ENCODE peak calls at places on chromosomes 16 and 17, in seven cellular contexts. O is Caki2, X is H7, G is KG1, D is tibial artery, Q is NCI-H1092 treated with DMSO at 0.1 percent for 48 hours, M is fibroblast of mammary gland. S is an unnamed sample.
A peak's percentile ranks its signal among the peaks of the same experiment; 100 is the strongest.

GRCh38 chr16:23950291-23950894 is 114.6 kb downstream of the PRKCB start:
- DNase-seq in D (no peak), Q (no peak), O (no peak), G (no peak), M (no peak), X (no peak), S (no peak)

GRCh38 chr17:78346605-78347250 is 13.1 kb downstream of the SOCS3 start:
- DNase-seq in M (peak; percentile 52), X (no peak), G (no peak), D (no peak), Q (no peak), O (no peak), S (no peak)

GRCh38 chr17:74812109-74812864 is 36.1 kb upstream of the NAT9 start:
- DNase-seq in D (no peak), G (no peak), Q (no peak), M (no peak), X (peak; percentile 47), O (no peak), S (no peak)

GRCh38 chr17:73232587-73233373 is 28.9 kb downstream of the CPSF4L start:
- DNase-seq in G (no peak), Q (peak; percentile 36), O (peak; percentile 30), X (peak; percentile 87), D (no peak), M (no peak), S (no peak)

GRCh38 chr17:47622179-47622549 is 27.6 kb upstream of the KPNB1 start:
- DNase-seq in X (no peak), M (no peak), D (no peak), Q (no peak), O (no peak), G (no peak), S (no peak)

GRCh38 chr17:416293-417206 is 63.9 kb upstream of the RPH3AL start:
- DNase-seq in G (peak; percentile 2), Q (no peak), O (no peak), X (no peak), M (no peak), D (no peak), S (no peak)

GRCh38 chr17:7881655-7882054 is 6.9 kb upstream of the CHD3 start:
- DNase-seq in O (no peak), X (no peak), M (no peak), D (no peak), Q (peak; percentile 89), G (no peak), S (no peak)

GRCh38 chr16:57548424-57548823 is 6.0 kb downstream of the ADGRG5 start:
- DNase-seq in X (no peak), D (no peak), Q (no peak), O (no peak), G (no peak), M (no peak), S (no peak)

GRCh38 chr17:59165933-59166342 is 10.4 kb downstream of the PRR11 start:
- DNase-seq in G (peak; percentile 14), D (no peak), X (peak; percentile 71), M (peak; percentile 42), O (no peak), Q (no peak), S (no peak)

GRCh38 chr16:27103954-27104353 is 37.2 kb downstream of the C16orf82 start:
- DNase-seq in X (no peak), D (peak; percentile 7), O (no peak), M (no peak), Q (no peak), G (no peak), S (no peak)

GRCh38 chr16:49639739-49640388 is 216.0 kb downstream of the ZNF423 start:
- DNase-seq in Q (no peak), O (no peak), M (peak; percentile 62), D (no peak), G (no peak), X (peak; percentile 84), S (no peak)

GRCh38 chr17:31688704-31689103 is 170.3 kb downstream of the COPRS start:
- DNase-seq in D (no peak), O (no peak), G (no peak), X (no peak), M (no peak), Q (no peak), S (no peak)

GRCh38 chr16:85975421-85976100 is 76.6 kb downstream of the IRF8 start:
- DNase-seq in Q (no peak), O (no peak), G (no peak), X (no peak), M (no peak), D (no peak), S (no peak)

GRCh38 chr17:33012522-33013033 is 20.9 kb downstream of the SPACA3 start:
- DNase-seq in Q (no peak), O (peak; percentile 50), M (peak; percentile 91), D (no peak), X (no peak), G (no peak), S (no peak)

GRCh38 chr17:32769846-32770245 is 107.1 kb downstream of the MYO1D start:
- DNase-seq in D (no peak), M (peak; percentile 8), Q (peak; percentile 11), X (peak; percentile 13), G (no peak), O (no peak), S (no peak)